ENCODE peak calls at places on chromosomes 4 and X, in four cellular contexts. U, X, B and C are unnamed samples.

GRCh38 chr4:123597586-123597985 is 201.0 kb downstream of the SPRY1 start:
- DNase-seq in U (no peak), X (no peak), B (no peak), C (no peak)

GRCh38 chrX:39150621-39151020 is 349.4 kb downstream of the MID1IP1 start:
- DNase-seq in U (no peak), X (no peak), B (no peak), C (no peak)

GRCh38 chr4:83170952-83171399 is 56.4 kb upstream of the PLAC8 start:
- DNase-seq in U (no peak), X (no peak), B (no peak), C (peak; percentile 57)

GRCh38 chr4:169121920-169122319 is 111.9 kb upstream of the CBR4 start:
- DNase-seq in U (no peak), X (no peak), B (no peak), C (no peak)

GRCh38 chrX:97039363-97040029 is 155.8 kb downstream of the RPA4 start:
- DNase-seq in U (no peak), X (no peak), B (no peak), C (peak; percentile 61)

GRCh38 chrX:47321386-47321785 is 49.0 kb upstream of the ZNF157 start:
- DNase-seq in U (no peak), X (peak; percentile 30), B (no peak), C (no peak)

GRCh38 chr4:114108869-114109268 is 129.4 kb upstream of the ARSJ start:
- DNase-seq in U (peak; percentile 22), X (no peak), B (peak; percentile 0), C (peak; percentile 15)

GRCh38 chr4:47531241-47531953 is 46.3 kb downstream of the ATP10D start:
- DNase-seq in U (no peak), X (no peak), B (peak; percentile 16), C (peak; percentile 86)

GRCh38 chrX:48511561-48511960 is 2.8 kb downstream of the PORCN start:
- DNase-seq in U (no peak), X (no peak), B (no peak), C (no peak)

GRCh38 chrX:68355629-68355920 is 77.7 kb downstream of the OPHN1 start:
- DNase-seq in U (no peak), X (no peak), B (peak; percentile 2), C (no peak)

GRCh38 chr4:3047464-3048286 is 26.7 kb downstream of the HTT-AS start:
- DNase-seq in U (peak; percentile 45), X (peak; percentile 53), B (peak; percentile 57), C (peak; percentile 99)

GRCh38 chrX:3939967-3940610 is 226.6 kb upstream of the PRKX start:
- DNase-seq in U (peak; percentile 15), X (no peak), B (no peak), C (no peak)

GRCh38 chrX:135009057-135009605 is 13.2 kb downstream of the RTL8B start:
- DNase-seq in U (no peak), X (no peak), B (peak; percentile 60), C (no peak)

GRCh38 chrX:17826609-17827496 is 34.2 kb downstream of the RAI2 start:
- DNase-seq in U (no peak), X (no peak), B (no peak), C (no peak)

GRCh38 chr4:111070390-111070789 is 447.5 kb upstream of the PITX2 start:
- DNase-seq in U (no peak), X (no peak), B (no peak), C (no peak)

GRCh38 chrX:123339201-123339905 is 155.3 kb downstream of the GRIA3 start:
- DNase-seq in U (no peak), X (no peak), B (no peak), C (no peak)

GRCh38 chrX:86133761-86134160 is 14.5 kb upstream of the DACH2 start:
- DNase-seq in U (no peak), X (no peak), B (no peak), C (no peak)

GRCh38 chr4:15756361-15756861 is 21.7 kb upstream of the CD38 start:
- DNase-seq in U (peak; percentile 26), X (peak; percentile 10), B (peak; percentile 16), C (peak; percentile 66)

GRCh38 chr4:82099863-82100579 is 273.8 kb downstream of the HNRNPD start:
- DNase-seq in U (no peak), X (no peak), B (no peak), C (no peak)

GRCh38 chr4:48913346-48913745 is 6.8 kb upstream of the OCIAD2 start:
- DNase-seq in U (no peak), X (no peak), B (no peak), C (no peak)

GRCh38 chr4:160877087-160877790 is 1286.6 kb downstream of the FSTL5 start:
- DNase-seq in U (no peak), X (no peak), B (peak; percentile 0), C (no peak)

GRCh38 chr4:95124906-95125504 is 367.2 kb downstream of the BMPR1B start:
- DNase-seq in U (peak; percentile 56), X (peak; percentile 9), B (peak; percentile 8), C (no peak)

GRCh38 chr4:15805583-15806517 is 27.7 kb downstream of the CD38 start:
- DNase-seq in U (peak; percentile 57), X (peak; percentile 42), B (peak; percentile 53), C (peak; percentile 48)

GRCh38 chr4:145069361-145069760 is 28.6 kb downstream of the ANAPC10 start:
- DNase-seq in U (peak; percentile 32), X (no peak), B (no peak), C (no peak)

GRCh38 chr4:46648088-46648744 is 258.3 kb upstream of the GABRA2 start:
- DNase-seq in U (no peak), X (peak; percentile 9), B (peak; percentile 37), C (no peak)

GRCh38 chr4:177740563-177740962 is 298.3 kb upstream of the AGA start:
- DNase-seq in U (no peak), X (no peak), B (no peak), C (no peak)

GRCh38 chr4:95869961-95870500 is 30.1 kb downstream of the PDHA2 start:
- DNase-seq in U (no peak), X (no peak), B (no peak), C (no peak)

GRCh38 chr4:1026115-1026514 is 14.7 kb downstream of the FGFRL1 start:
- DNase-seq in U (no peak), X (peak; percentile 35), B (no peak), C (peak; percentile 56)

GRCh38 chr4:575281-576141 is 584 bp downstream of the TMEM271 start:
- DNase-seq in U (no peak), X (no peak), B (no peak), C (no peak)

GRCh38 chr4:30717208-30718020 is 2.8 kb upstream of the PCDH7 start:
- DNase-seq in U (no peak), X (no peak), B (no peak), C (no peak)

GRCh38 chr4:150181536-150181935 is 103.3 kb downstream of the DCLK2 start:
- DNase-seq in U (no peak), X (no peak), B (no peak), C (no peak)

GRCh38 chr4:23903859-23904438 is 14.1 kb upstream of the PPARGC1A start:
- DNase-seq in U (no peak), X (no peak), B (no peak), C (no peak)

GRCh38 chrX:115561605-115562491 is 874 bp downstream of the PLS3 start:
- DNase-seq in U (no peak), X (no peak), B (peak; percentile 4), C (no peak)

GRCh38 chr4:161252520-161253141 is 911.2 kb downstream of the FSTL5 start:
- DNase-seq in U (peak; percentile 28), X (no peak), B (peak; percentile 23), C (peak; percentile 15)

GRCh38 chr4:26028793-26029511 is 114.9 kb downstream of the SMIM20 start:
- DNase-seq in U (no peak), X (peak; percentile 52), B (peak; percentile 27), C (no peak)

GRCh38 chr4:8198206-8198905 is 734 bp upstream of the SH3TC1 start:
- DNase-seq in U (no peak), X (no peak), B (no peak), C (peak; percentile 30)

DNA sequence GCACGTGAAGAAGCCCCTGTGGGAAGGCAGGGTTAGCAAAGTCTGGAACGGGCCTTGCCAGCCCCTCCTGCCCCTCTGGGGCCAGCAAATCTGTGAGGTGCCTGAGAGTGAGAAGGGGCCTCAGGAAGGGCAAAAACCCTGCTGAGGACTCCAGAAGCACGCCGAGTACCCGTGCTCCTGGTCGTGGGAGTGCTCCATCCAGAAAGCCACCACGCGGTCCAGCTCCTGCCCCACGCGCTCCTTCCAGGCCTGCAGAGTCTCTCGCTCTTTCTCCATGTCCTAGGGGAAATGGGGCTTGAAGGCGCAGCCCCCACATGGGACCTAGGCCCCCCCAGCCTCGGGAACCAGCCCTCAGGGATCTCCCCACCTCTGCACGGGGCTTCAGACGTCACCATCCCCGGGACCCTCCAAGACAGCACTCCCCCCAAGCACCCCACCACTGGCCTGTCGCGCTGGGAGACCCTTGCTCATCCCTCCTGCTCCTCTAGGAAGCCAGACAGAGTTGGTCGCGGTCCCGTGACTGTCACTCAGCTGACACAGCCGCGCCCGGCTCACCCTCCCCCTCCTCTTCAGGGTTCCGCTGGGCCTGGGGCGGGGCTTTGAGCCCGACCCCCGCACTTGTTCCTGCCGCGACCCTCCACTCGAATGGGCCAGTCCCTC is at the start of gene RENBP:
- DNase-seq in U (no peak), X (peak; percentile 60), B (no peak), C (no peak)
- TF ChIP-seq ZBTB33 in U (no peak), X (no peak), B (no peak), C (no peak)

DNA sequence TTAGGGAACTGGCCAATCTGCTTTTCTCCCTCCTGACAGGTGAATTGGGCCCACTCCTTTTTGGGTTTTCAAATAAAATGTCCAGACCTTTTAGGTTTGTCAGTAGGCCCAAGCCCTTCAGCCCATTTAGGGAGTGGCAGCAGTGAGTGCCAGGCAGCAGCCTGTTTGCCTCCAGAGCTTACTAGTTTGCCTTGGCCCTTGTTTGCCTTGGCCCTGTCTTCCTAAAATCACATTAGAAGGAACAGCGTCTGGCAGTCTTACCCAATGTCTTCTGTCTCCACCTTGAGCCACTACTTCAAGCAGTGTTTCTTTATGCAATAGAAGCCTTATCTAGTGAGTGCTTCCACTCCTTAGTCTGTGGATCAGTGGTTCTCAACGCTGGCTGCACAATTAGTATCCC is 117.1 kb downstream of the TMEM164 start:
- DNase-seq in U (no peak), X (no peak), B (no peak), C (no peak)
- TF ChIP-seq CEBPB in U (no peak), X (no peak), B (no peak), C (no peak)

GRCh38 chrX:152943826-152944225 is 46.0 kb downstream of the ZNF185 start:
- DNase-seq in U (no peak), X (no peak), B (no peak), C (no peak)
- TF ChIP-seq ZBTB33 in U (no peak), X (no peak), B (no peak), C (no peak)

DNA sequence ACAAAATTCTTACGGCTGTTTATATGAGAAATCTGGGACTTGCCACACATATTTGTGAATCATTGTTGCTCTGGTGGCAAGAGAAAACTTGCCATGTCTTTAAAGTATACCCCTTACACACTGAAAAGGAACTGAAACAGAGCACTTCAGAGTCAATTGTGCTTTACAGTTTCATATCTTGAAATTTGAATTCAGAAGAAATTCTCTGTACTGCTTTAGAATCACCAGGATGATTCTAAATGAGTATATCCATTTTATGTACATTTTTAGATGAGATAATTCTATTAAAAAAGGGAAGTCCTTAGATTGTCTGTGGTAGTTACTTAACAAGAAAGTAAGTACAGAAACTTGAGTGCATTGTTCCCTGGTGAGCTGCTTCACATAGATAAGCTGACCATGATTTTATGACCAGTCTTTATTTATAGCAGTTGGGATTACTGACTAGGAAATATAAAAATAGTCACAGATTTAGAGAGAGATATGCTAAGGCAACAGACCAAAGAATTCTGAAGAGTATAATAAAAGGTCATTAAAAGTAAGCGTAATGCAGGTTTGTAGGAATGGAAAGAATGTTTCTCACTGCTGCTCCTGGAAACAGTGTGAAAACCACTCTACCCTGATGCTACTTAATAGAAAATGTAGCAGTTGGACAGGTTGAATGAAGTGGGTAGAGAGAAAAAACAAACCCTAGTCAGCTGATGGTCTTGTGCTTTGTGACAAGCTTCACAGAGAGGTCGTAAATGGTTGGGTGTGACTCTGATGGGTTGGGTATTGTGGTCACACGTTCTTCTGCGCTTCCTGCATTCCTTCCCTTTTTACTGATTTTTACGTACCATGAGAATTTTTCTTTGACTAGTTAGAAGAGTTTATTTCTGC is 41.0 kb downstream of the FNIP2 start:
- DNase-seq in U (peak; percentile 6), X (no peak), B (no peak), C (peak; percentile 89)
- TF ChIP-seq CEBPB in U (no peak), X (no peak), B (no peak), C (peak; percentile 28)